ENCODE peak calls at places on chromosomes 7 and 10, in six cellular contexts. One of them, this sample, is unnamed.

GRCh38 chr10:84097787-84098353 is 41.4 kb upstream of the GHITM start:
- DNase-seq in esophagus muscularis mucosa: no peak
- DNase-seq in stomach: no peak
- DNase-seq in A549: peak
- DNase-seq in K562: peak
- DNase-seq in transverse colon: no peak
- DNase-seq in this sample: no peak

GRCh38 chr10:5540080-5540479 is 15.3 kb downstream of the CALML3 start:
- DNase-seq in esophagus muscularis mucosa: no peak
- DNase-seq in transverse colon: peak
- DNase-seq in K562: no peak
- DNase-seq in stomach: peak
- DNase-seq in A549: no peak
- DNase-seq in this sample: peak

GRCh38 chr7:35646289-35647033 is 48.5 kb downstream of the HERPUD2 start:
- DNase-seq in transverse colon: no peak
- DNase-seq in esophagus muscularis mucosa: no peak
- DNase-seq in stomach: no peak
- DNase-seq in A549: no peak
- DNase-seq in K562: no peak
- DNase-seq in this sample: no peak

GRCh38 chr7:18399624-18400235 is 95.8 kb upstream of the HDAC9 start:
- DNase-seq in esophagus muscularis mucosa: no peak
- DNase-seq in K562: no peak
- DNase-seq in A549: no peak
- DNase-seq in transverse colon: no peak
- DNase-seq in stomach: no peak
- DNase-seq in this sample: no peak

GRCh38 chr10:29598861-29599311 is 35.9 kb downstream of the SVIL start:
- DNase-seq in esophagus muscularis mucosa: no peak
- DNase-seq in transverse colon: no peak
- DNase-seq in A549: no peak
- DNase-seq in stomach: no peak
- DNase-seq in K562: no peak
- DNase-seq in this sample: no peak

GRCh38 chr7:147276783-147277370 is 1160.3 kb downstream of the CNTNAP2 start:
- DNase-seq in stomach: no peak
- DNase-seq in transverse colon: no peak
- DNase-seq in K562: no peak
- DNase-seq in A549: no peak
- DNase-seq in esophagus muscularis mucosa: no peak
- DNase-seq in this sample: no peak

GRCh38 chr7:31687024-31687423 is at the start of gene PPP1R17:
- DNase-seq in K562: peak
- DNase-seq in esophagus muscularis mucosa: no peak
- DNase-seq in transverse colon: no peak
- DNase-seq in A549: no peak
- DNase-seq in stomach: no peak
- DNase-seq in this sample: no peak

GRCh38 chr7:91351374-91351773 is 87.1 kb downstream of the FZD1 start:
- DNase-seq in transverse colon: no peak
- DNase-seq in stomach: no peak
- DNase-seq in A549: peak
- DNase-seq in esophagus muscularis mucosa: no peak
- DNase-seq in K562: no peak
- DNase-seq in this sample: no peak

GRCh38 chr10:123573236-123574147 is 92.7 kb upstream of the GPR26 start:
- DNase-seq in stomach: peak
- DNase-seq in K562: peak
- DNase-seq in esophagus muscularis mucosa: no peak
- DNase-seq in transverse colon: peak
- DNase-seq in A549: peak
- DNase-seq in this sample: no peak

GRCh38 chr10:543131-543530 is 146.3 kb downstream of the DIP2C start:
- DNase-seq in A549: no peak
- DNase-seq in stomach: no peak
- DNase-seq in transverse colon: no peak
- DNase-seq in esophagus muscularis mucosa: no peak
- DNase-seq in K562: no peak
- DNase-seq in this sample: no peak

GRCh38 chr10:16187161-16187560 is 249.6 kb upstream of the PTER start:
- DNase-seq in K562: no peak
- DNase-seq in A549: no peak
- DNase-seq in transverse colon: no peak
- DNase-seq in stomach: no peak
- DNase-seq in esophagus muscularis mucosa: peak
- DNase-seq in this sample: no peak

GRCh38 chr10:58477902-58478301 is 34.8 kb upstream of the BICC1 start:
- DNase-seq in A549: no peak
- DNase-seq in transverse colon: no peak
- DNase-seq in stomach: no peak
- DNase-seq in esophagus muscularis mucosa: no peak
- DNase-seq in K562: no peak
- DNase-seq in this sample: no peak

GRCh38 chr10:58477122-58477521 is 35.5 kb upstream of the BICC1 start:
- DNase-seq in esophagus muscularis mucosa: no peak
- DNase-seq in K562: no peak
- DNase-seq in transverse colon: no peak
- DNase-seq in stomach: no peak
- DNase-seq in A549: no peak
- DNase-seq in this sample: no peak

GRCh38 chr10:58479016-58479415 is 33.7 kb upstream of the BICC1 start:
- DNase-seq in transverse colon: no peak
- DNase-seq in A549: no peak
- DNase-seq in stomach: no peak
- DNase-seq in K562: no peak
- DNase-seq in esophagus muscularis mucosa: no peak
- DNase-seq in this sample: no peak

GRCh38 chr10:58473966-58474365 is 38.7 kb upstream of the BICC1 start:
- DNase-seq in K562: no peak
- DNase-seq in esophagus muscularis mucosa: no peak
- DNase-seq in A549: peak
- DNase-seq in stomach: no peak
- DNase-seq in transverse colon: no peak
- DNase-seq in this sample: no peak

DNA sequence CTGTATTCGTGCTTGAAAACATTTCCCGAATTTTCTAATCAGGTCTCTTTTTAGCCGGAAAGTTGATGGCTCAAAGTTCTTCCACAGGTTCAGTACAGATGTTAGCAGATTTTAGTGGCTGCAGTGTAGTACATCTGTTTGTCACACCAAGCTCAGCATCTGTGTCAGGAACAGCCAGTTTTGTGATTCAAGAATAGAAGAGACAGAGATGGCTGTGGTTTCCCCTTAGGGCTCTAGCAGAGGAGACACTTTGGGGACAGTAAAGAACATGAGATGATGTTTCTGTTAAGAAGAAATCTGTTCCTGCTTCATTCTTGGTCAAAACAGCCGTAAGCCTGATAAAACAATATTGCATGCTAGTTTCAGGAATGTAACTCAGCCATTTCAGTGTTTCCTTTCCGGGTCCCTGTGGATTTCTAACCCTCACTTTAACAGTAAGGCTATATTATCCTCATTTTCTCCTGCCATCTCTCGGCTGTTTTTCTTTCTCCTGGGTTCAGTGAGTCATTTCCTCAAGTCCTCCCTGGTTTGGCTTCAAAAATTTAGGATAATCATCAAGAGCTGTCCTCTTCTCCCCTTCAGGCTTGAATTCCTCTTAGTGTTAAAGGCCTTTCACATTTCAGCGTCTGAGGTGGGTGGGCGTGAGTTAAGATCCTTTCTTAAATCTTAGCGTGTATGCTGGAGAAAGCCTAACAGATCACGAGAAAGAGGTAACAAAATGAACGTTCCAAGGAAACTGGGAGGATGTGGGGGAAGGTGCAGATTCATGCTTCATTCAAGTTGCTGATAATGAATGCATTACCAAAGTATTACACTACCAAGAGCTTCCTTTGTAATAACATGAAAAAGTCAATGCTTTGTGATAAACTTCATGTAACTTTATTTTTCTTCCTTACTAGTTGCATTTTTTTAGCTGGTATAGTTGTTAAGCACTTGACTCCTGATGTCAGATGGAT is 37.1 kb upstream of the BICC1 start:
- DNase-seq in K562: no peak
- DNase-seq in A549: no peak
- DNase-seq in stomach: no peak
- DNase-seq in esophagus muscularis mucosa: no peak
- DNase-seq in transverse colon: no peak
- DNase-seq in this sample: no peak
- H3K4me3 ChIP-seq in K562: no peak
- H3K4me3 ChIP-seq in A549: peak
- H3K4me3 ChIP-seq in stomach: no peak
- H3K4me3 ChIP-seq in esophagus muscularis mucosa: peak
- H3K4me3 ChIP-seq in transverse colon: no peak
- H3K4me3 ChIP-seq in this sample: no peak

GRCh38 chr10:74282853-74283205 is 131.8 kb downstream of the ADK start:
- DNase-seq in A549: peak
- DNase-seq in esophagus muscularis mucosa: no peak
- DNase-seq in transverse colon: no peak
- DNase-seq in stomach: no peak
- DNase-seq in K562: no peak
- DNase-seq in this sample: no peak
- H3K27ac ChIP-seq in A549: no peak
- H3K27ac ChIP-seq in esophagus muscularis mucosa: no peak
- H3K27ac ChIP-seq in transverse colon: no peak
- H3K27ac ChIP-seq in stomach: no peak
- H3K27ac ChIP-seq in K562: no peak
- H3K27ac ChIP-seq in this sample: no peak

DNA sequence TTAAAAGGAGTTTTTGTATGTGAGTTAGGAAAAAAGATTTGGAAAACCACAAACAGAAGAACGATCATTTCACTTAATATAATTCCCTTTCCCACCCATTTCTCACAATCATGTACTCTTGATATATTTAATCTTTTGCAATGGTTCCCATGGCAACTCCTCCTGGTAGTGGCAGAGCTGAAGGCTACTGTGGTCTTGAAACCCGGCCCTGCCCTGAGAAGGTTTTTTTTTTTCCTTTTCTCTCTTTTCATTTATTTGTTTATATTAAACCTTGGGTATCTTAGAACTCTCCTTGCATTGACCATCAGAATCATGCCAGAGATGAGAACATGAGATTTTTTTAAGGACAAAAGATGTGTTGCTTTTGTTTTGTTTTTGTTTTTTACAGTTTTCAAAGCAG is 566.1 kb upstream of the NRP1 start:
- DNase-seq in esophagus muscularis mucosa: no peak
- DNase-seq in K562: no peak
- DNase-seq in stomach: no peak
- DNase-seq in transverse colon: no peak
- DNase-seq in A549: no peak
- DNase-seq in this sample: no peak
- TF ChIP-seq EP300 in esophagus muscularis mucosa: no peak
- TF ChIP-seq EP300 in K562: no peak
- TF ChIP-seq EP300 in stomach: no peak
- TF ChIP-seq EP300 in transverse colon: no peak
- TF ChIP-seq EP300 in A549: no peak
- TF ChIP-seq EP300 in this sample: no peak

DNA sequence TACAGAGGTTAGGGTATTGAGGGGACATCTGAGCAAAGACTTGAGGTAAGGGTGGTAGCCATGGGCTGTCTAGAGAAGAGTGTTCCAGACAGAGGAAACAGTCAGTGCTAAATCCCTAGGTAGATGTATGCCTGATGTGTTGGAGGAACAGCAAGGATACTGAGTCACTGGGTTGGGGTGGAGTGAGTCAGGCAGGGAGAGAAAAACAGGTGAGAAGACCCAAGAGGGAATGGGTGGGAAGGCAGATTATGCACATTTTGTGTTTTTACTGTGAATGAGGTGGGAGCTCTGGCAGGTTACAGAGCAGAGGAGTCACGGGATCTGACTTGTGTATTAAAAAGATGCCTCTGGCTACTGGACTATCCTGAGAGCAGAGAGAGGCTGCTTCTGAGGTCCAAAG is 285.0 kb downstream of the CALN1 start:
- DNase-seq in A549: no peak
- DNase-seq in transverse colon: no peak
- DNase-seq in K562: no peak
- DNase-seq in esophagus muscularis mucosa: no peak
- DNase-seq in stomach: no peak
- DNase-seq in this sample: no peak
- H3K4me3 ChIP-seq in A549: no peak
- H3K4me3 ChIP-seq in transverse colon: no peak
- H3K4me3 ChIP-seq in K562: no peak
- H3K4me3 ChIP-seq in esophagus muscularis mucosa: no peak
- H3K4me3 ChIP-seq in stomach: no peak
- H3K4me3 ChIP-seq in this sample: no peak

GRCh38 chr10:110806335-110806734 is 65.4 kb upstream of the PDCD4 start:
- DNase-seq in transverse colon: no peak
- DNase-seq in K562: no peak
- DNase-seq in A549: no peak
- DNase-seq in stomach: no peak
- DNase-seq in esophagus muscularis mucosa: no peak
- DNase-seq in this sample: no peak

GRCh38 chr10:110802551-110803238 is 69.0 kb upstream of the PDCD4 start:
- DNase-seq in esophagus muscularis mucosa: no peak
- DNase-seq in stomach: peak
- DNase-seq in K562: no peak
- DNase-seq in A549: no peak
- DNase-seq in transverse colon: peak
- DNase-seq in this sample: peak

GRCh38 chr10:110803239-110803593 is 68.5 kb upstream of the PDCD4 start:
- DNase-seq in esophagus muscularis mucosa: no peak
- DNase-seq in K562: no peak
- DNase-seq in stomach: no peak
- DNase-seq in A549: no peak
- DNase-seq in transverse colon: no peak
- DNase-seq in this sample: no peak

GRCh38 chr10:110803830-110804338 is 67.8 kb upstream of the PDCD4 start:
- DNase-seq in transverse colon: peak
- DNase-seq in stomach: peak
- DNase-seq in esophagus muscularis mucosa: no peak
- DNase-seq in K562: peak
- DNase-seq in A549: peak
- DNase-seq in this sample: no peak

GRCh38 chr10:110805292-110805691 is 66.4 kb upstream of the PDCD4 start:
- DNase-seq in A549: no peak
- DNase-seq in K562: no peak
- DNase-seq in esophagus muscularis mucosa: no peak
- DNase-seq in transverse colon: no peak
- DNase-seq in stomach: no peak
- DNase-seq in this sample: no peak
- H3K27ac ChIP-seq in A549: no peak
- H3K27ac ChIP-seq in K562: no peak
- H3K27ac ChIP-seq in esophagus muscularis mucosa: no peak
- H3K27ac ChIP-seq in transverse colon: peak
- H3K27ac ChIP-seq in stomach: no peak
- H3K27ac ChIP-seq in this sample: peak

GRCh38 chr10:92146781-92147180 is 144.1 kb downstream of the CPEB3 start:
- DNase-seq in transverse colon: no peak
- DNase-seq in stomach: no peak
- DNase-seq in K562: no peak
- DNase-seq in A549: no peak
- DNase-seq in esophagus muscularis mucosa: no peak
- DNase-seq in this sample: no peak

GRCh38 chr10:92142512-92142911 is 148.4 kb downstream of the CPEB3 start:
- DNase-seq in A549: no peak
- DNase-seq in K562: no peak
- DNase-seq in transverse colon: no peak
- DNase-seq in esophagus muscularis mucosa: no peak
- DNase-seq in stomach: no peak
- DNase-seq in this sample: no peak

GRCh38 chr10:92146072-92146471 is 144.8 kb downstream of the CPEB3 start:
- DNase-seq in K562: no peak
- DNase-seq in transverse colon: no peak
- DNase-seq in stomach: no peak
- DNase-seq in A549: no peak
- DNase-seq in esophagus muscularis mucosa: no peak
- DNase-seq in this sample: no peak

GRCh38 chr10:92142949-92143348 is 147.9 kb downstream of the CPEB3 start:
- DNase-seq in esophagus muscularis mucosa: no peak
- DNase-seq in A549: no peak
- DNase-seq in stomach: no peak
- DNase-seq in transverse colon: no peak
- DNase-seq in K562: no peak
- DNase-seq in this sample: no peak
- TF ChIP-seq EP300 in esophagus muscularis mucosa: no peak
- TF ChIP-seq EP300 in A549: no peak
- TF ChIP-seq EP300 in stomach: no peak
- TF ChIP-seq EP300 in transverse colon: no peak
- TF ChIP-seq EP300 in K562: no peak
- TF ChIP-seq EP300 in this sample: no peak

This sample was measured in suprapubic skin.